ENCODE peak calls at places on chromosomes 13 and 19, in nine cellular contexts. Y is Calu3; X is CD4-positive, alpha-beta T cell; A is stomach; Q is neural progenitor cell; N is IMR-90; C is cardiac fibroblast; V is ascending aorta; E is epithelial cell of esophagus. U is an unnamed sample.
A peak's percentile ranks its signal among the peaks of the same experiment; 100 is the strongest.

GRCh38 chr19:15631817-15632216 is 8.9 kb upstream of the CYP4F3 start:
- DNase-seq in Y (peak; percentile 50), N (no peak), X (peak; percentile 12), V (no peak), C (peak; percentile 2), Q (peak; percentile 6), A (no peak), E (no peak), U (no peak)

GRCh38 chr13:73039201-73040108 is 19.4 kb upstream of the KLF5 start:
- DNase-seq in E (no peak), A (no peak), Y (no peak), Q (no peak), X (no peak), N (no peak), V (no peak), C (no peak), U (no peak)

GRCh38 chr13:105097501-105097900 is 1438.0 kb downstream of the EFNB2 start:
- DNase-seq in C (no peak), N (no peak), E (no peak), X (no peak), A (no peak), Q (no peak), Y (no peak), V (no peak), U (no peak)

GRCh38 chr19:4814625-4815425 is 16.7 kb downstream of the TICAM1 start:
- DNase-seq in X (no peak), Q (no peak), E (no peak), V (no peak), C (no peak), N (peak; percentile 64), Y (no peak), A (no peak), U (peak; percentile 25)

GRCh38 chr13:40992678-40993077 is 26.4 kb downstream of the ELF1 start:
- DNase-seq in V (no peak), C (peak; percentile 29), N (no peak), Q (no peak), A (no peak), E (no peak), Y (no peak), X (no peak), U (no peak)

GRCh38 chr19:35206379-35206778 is 22.2 kb downstream of the FAM187B start:
- DNase-seq in V (no peak), X (peak; percentile 59), C (no peak), Q (no peak), A (no peak), Y (no peak), E (no peak), N (no peak), U (no peak)

GRCh38 chr13:113856716-113857065 is 7.2 kb downstream of the GAS6 start:
- DNase-seq in C (peak; percentile 48), Y (no peak), A (peak; percentile 57), X (no peak), N (peak; percentile 78), E (no peak), V (no peak), Q (no peak), U (peak; percentile 33)

GRCh38 chr19:58154287-58154678 is 3.7 kb upstream of the ZNF329 start:
- DNase-seq in C (peak; percentile 71), E (peak; percentile 37), A (peak; percentile 26), Y (peak; percentile 16), X (no peak), V (peak; percentile 64), N (peak; percentile 24), Q (peak; percentile 62), U (peak; percentile 57)

GRCh38 chr13:93473441-93474270 is 247.0 kb downstream of the GPC6 start:
- DNase-seq in Y (no peak), C (peak; percentile 11), A (no peak), V (no peak), E (no peak), Q (no peak), N (peak; percentile 74), X (no peak), U (no peak)

GRCh38 chr19:49423278-49423984 is at the start of gene PTH2:
- DNase-seq in Q (no peak), C (no peak), E (no peak), V (no peak), N (no peak), Y (no peak), X (no peak), A (no peak), U (no peak)

GRCh38 chr19:3346677-3347353 is 19.6 kb upstream of the NFIC start:
- DNase-seq in Q (no peak), C (peak; percentile 95), N (no peak), X (no peak), V (peak; percentile 91), A (peak; percentile 83), E (no peak), Y (no peak), U (peak; percentile 79)

GRCh38 chr19:46621191-46622117 is 3.4 kb downstream of the PTGIR start:
- DNase-seq in E (no peak), N (peak; percentile 11), X (no peak), C (no peak), Q (peak; percentile 43), Y (no peak), V (no peak), A (no peak), U (no peak)
- TF ChIP-seq CTCF in E (no peak), N (no peak), X (no peak), C (no peak), Q (peak; percentile 40), Y (peak; percentile 22), V (peak; percentile 51), A (no peak), U (peak; percentile 5)

DNA sequence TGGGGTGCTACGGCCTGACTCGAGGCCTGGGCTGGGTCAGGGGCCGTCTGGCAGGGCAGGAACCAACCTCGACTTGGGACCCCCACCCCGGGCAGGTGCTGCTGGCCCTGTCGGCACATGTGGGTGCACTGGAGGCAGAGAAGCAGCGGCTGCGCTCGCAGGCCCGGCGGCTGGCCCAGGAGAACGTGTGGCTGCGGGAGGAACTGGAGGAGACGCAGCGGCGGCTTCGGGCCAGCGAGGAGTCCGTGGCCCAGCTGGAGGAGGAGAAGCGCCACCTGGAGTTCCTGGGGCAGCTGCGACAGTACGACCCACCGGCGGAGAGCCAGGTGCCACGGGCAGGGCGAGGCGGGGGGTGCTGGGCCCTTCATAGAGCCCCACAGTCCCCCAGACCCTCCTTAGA is 5.9 kb downstream of the KLC3 start:
- DNase-seq in V (no peak), A (peak; percentile 48), Q (peak; percentile 32), X (no peak), E (no peak), N (no peak), C (no peak), Y (no peak), U (no peak)
- TF ChIP-seq CTCF in V (no peak), A (no peak), Q (no peak), X (no peak), E (no peak), N (no peak), C (no peak), Y (no peak), U (no peak)

DNA sequence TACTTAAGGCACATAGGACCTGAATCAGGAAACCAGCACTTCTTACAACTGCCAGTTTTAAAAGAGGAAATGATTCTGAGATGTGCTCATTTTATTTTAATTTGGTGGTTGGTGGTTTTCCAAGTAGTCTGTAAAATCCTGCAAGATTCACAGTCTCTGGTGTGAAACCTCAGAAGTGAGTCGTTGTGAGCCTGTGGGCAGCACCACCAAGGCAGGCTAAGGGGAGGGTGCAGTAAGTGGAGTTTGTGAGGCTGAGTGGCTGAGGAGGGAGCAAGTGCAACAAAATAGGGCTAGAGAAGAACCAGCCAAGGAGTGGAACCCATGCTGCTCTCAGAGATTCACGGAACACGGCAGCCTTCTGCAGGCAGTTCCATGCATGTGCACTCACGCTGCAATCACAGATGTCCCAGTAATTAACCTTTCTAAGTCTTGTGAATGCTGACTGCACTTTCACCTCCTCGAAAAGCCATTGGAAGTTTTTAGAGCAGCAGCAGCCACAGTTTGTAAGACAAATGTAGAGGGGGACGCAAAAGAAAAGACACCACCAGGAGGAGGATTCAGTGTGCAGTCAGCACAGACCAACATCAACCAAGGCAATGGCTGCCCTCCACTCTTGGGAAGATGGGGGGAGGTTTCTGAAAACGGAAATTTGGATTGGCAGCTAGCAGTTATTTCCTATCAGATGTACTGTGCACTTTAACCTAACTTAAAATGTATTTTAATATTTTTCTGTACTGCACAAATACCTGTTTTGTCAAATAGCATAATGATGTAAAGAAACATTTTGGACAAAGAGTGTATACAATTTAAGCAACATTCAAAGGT is 44.9 kb downstream of the ESD start:
- DNase-seq in V (no peak), A (no peak), X (peak; percentile 27), N (peak; percentile 45), Y (no peak), Q (peak; percentile 11), E (no peak), C (no peak), U (no peak)
- TF ChIP-seq CTCF in V (no peak), A (no peak), X (no peak), N (no peak), Y (no peak), Q (no peak), E (no peak), C (no peak), U (no peak)

DNA sequence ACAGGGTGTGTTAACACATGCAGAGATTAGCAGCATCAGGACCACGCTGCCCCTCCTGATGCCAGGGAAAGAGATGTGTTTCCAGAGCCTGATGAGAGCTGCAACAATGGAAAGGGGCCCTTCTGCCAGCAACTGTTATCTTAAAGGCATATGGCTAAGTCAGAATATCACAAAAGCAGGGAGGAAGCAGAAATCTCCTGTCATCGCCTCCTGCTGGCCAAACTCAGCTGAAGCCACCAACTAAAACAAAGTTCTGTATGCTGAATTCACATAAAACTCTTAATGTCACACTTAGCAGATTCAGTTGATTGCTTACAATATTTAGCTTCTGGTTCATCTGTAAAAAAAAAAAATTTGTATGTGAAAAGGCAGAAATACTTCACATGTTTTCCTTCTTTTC is 178.2 kb downstream of the GPC5 start:
- DNase-seq in N (no peak), E (no peak), A (no peak), X (no peak), Q (peak; percentile 53), Y (no peak), C (peak; percentile 1), V (no peak), U (no peak)
- TF ChIP-seq CTCF in N (no peak), E (no peak), A (no peak), X (no peak), Q (peak; percentile 71), Y (no peak), C (no peak), V (no peak), U (no peak)

DNA sequence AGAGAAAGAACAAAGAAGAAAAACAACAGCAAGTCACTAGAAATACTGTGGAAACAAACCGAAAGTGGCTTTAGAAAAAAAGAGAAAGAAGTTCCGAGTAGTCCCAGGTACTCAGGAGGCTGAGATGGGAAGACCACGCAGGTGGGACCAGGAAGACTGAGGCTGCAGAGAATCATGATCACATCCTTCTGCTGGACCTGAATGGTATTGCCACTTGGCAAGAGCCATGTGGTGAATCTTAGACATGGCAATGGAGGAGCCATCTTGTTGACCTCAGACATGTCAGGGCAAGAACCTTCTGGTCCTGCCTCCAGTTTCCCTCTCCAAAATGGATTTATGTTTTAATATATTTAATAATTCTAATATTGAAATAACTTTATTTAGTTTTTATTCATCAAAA is 37.4 kb upstream of the ZNF724 start:
- DNase-seq in Y (no peak), E (no peak), X (no peak), A (no peak), C (no peak), N (no peak), Q (no peak), V (no peak), U (no peak)
- TF ChIP-seq CTCF in Y (no peak), E (no peak), X (no peak), A (no peak), C (no peak), N (no peak), Q (no peak), V (no peak), U (no peak)

GRCh38 chr13:32031025-32031814 is at the start of gene FRY:
- DNase-seq in X (peak; percentile 27), N (peak; percentile 58), A (peak; percentile 60), V (peak; percentile 74), Q (peak; percentile 93), C (peak; percentile 57), E (peak; percentile 40), Y (peak; percentile 30), U (peak; percentile 47)
- TF ChIP-seq CTCF in X (peak; percentile 8), N (peak; percentile 2), A (no peak), V (peak; percentile 29), Q (peak; percentile 29), C (peak; percentile 27), E (peak; percentile 12), Y (no peak), U (peak; percentile 22)